ENCODE peak calls at places on chromosome X, in nine cellular contexts. N is H9, C is HCT116, O is OCI-LY7, G is fibroblast of lung, E is MM.1S, I is GM23248, R is PC-3, A is GM23338. H is an unnamed sample. For H3K79me2, the result is how much of the 10 kb centered on the place peaks cover.

GRCh38 chrX:72305286-72306084 is at the start of gene CITED1:
- DNase-seq in N (peak), C (no peak), O (no peak), G (peak), E (peak), I (peak), R (no peak), A (peak), H (peak)

GRCh38 chrX:69069876-69070275 is 95.4 kb downstream of the PJA1 start:
- DNase-seq in N (no peak), C (no peak), O (no peak), G (no peak), E (no peak), I (no peak), R (no peak), A (no peak), H (no peak)

GRCh38 chrX:114065612-114066178 is 518.2 kb upstream of the HTR2C start:
- DNase-seq in N (no peak), C (no peak), O (no peak), G (no peak), E (no peak), I (no peak), R (no peak), A (no peak), H (no peak)

GRCh38 chrX:17968367-17968766 is 107.3 kb upstream of the RAI2 start:
- DNase-seq in N (no peak), C (no peak), O (no peak), G (no peak), E (no peak), I (no peak), R (no peak), A (no peak), H (peak)

GRCh38 chrX:133969191-133969590 is 16.2 kb downstream of the GPC3 start:
- DNase-seq in N (no peak), C (no peak), O (no peak), G (no peak), E (no peak), I (no peak), R (no peak), A (peak), H (no peak)

GRCh38 chrX:43880439-43880838 is 1.8 kb downstream of the MAOB start:
- DNase-seq in N (no peak), C (peak), O (no peak), G (no peak), E (no peak), I (peak), R (peak), A (no peak), H (no peak)

GRCh38 chrX:71910526-71911022 is at the start of gene NHSL2:
- DNase-seq in N (peak), C (no peak), O (no peak), G (peak), E (peak), I (peak), R (no peak), A (peak), H (peak)

GRCh38 chrX:48086119-48086518 is 14.7 kb upstream of the ZNF630 start:
- DNase-seq in N (no peak), C (peak), O (no peak), G (no peak), E (no peak), I (no peak), R (peak), A (no peak), H (no peak)

GRCh38 chrX:146054311-146054710 is 236.7 kb downstream of the SLITRK2 start:
- DNase-seq in N (no peak), C (no peak), O (no peak), G (no peak), E (no peak), I (no peak), R (no peak), A (no peak), H (no peak)

GRCh38 chrX:86039625-86040568 is 7.5 kb downstream of the CHM start:
- DNase-seq in N (no peak), C (no peak), O (no peak), G (no peak), E (no peak), I (no peak), R (no peak), A (no peak), H (no peak)

GRCh38 chrX:134528936-134529335 is 69.0 kb downstream of the HPRT1 start:
- DNase-seq in N (no peak), C (no peak), O (no peak), G (no peak), E (peak), I (no peak), R (no peak), A (no peak), H (no peak)

GRCh38 chrX:95716841-95717240 is 967.8 kb upstream of the DIAPH2 start:
- DNase-seq in N (no peak), C (no peak), O (no peak), G (no peak), E (no peak), I (no peak), R (no peak), A (no peak), H (no peak)

GRCh38 chrX:48957827-48958634 is 624 bp upstream of the OTUD5 start:
- DNase-seq in N (peak), C (peak), O (peak), G (peak), E (peak), I (peak), R (peak), A (peak), H (peak)

GRCh38 chrX:45758738-45759397 is 558.2 kb upstream of the DIPK2B start:
- DNase-seq in N (no peak), C (no peak), O (no peak), G (peak), E (peak), I (peak), R (peak), A (no peak), H (no peak)

GRCh38 chrX:153649178-153649914 is 2.3 kb downstream of the DUSP9 start:
- DNase-seq in N (peak), C (no peak), O (peak), G (no peak), E (peak), I (peak), R (peak), A (peak), H (peak)

GRCh38 chrX:134569306-134569705 is 89.0 kb downstream of the PLAC1 start:
- DNase-seq in N (no peak), C (no peak), O (no peak), G (no peak), E (no peak), I (no peak), R (no peak), A (no peak), H (no peak)

GRCh38 chrX:68829594-68830485 is 1.0 kb downstream of the EFNB1 start:
- DNase-seq in N (peak), C (no peak), O (no peak), G (peak), E (no peak), I (peak), R (no peak), A (peak), H (no peak)

GRCh38 chrX:31580726-31581125 is 508.9 kb upstream of the FTHL17 start:
- DNase-seq in N (no peak), C (no peak), O (no peak), G (peak), E (no peak), I (peak), R (no peak), A (peak), H (peak)

GRCh38 chrX:124208675-124209074 is 123.8 kb upstream of the TEX13D start:
- DNase-seq in N (no peak), C (no peak), O (no peak), G (no peak), E (no peak), I (no peak), R (no peak), A (no peak), H (no peak)

GRCh38 chrX:154717824-154718223 is 33.1 kb downstream of the GAB3 start:
- DNase-seq in N (no peak), C (no peak), O (peak), G (peak), E (no peak), I (no peak), R (peak), A (no peak), H (no peak)

GRCh38 chrX:22090181-22090580 is 58.1 kb downstream of the PHEX start:
- DNase-seq in N (no peak), C (no peak), O (no peak), G (peak), E (no peak), I (peak), R (no peak), A (no peak), H (no peak)

GRCh38 chrX:15221321-15221720 is 48.6 kb downstream of the ASB9 start:
- DNase-seq in N (no peak), C (no peak), O (no peak), G (peak), E (no peak), I (no peak), R (peak), A (no peak), H (peak)

GRCh38 chrX:24426921-24427746 is 38.0 kb upstream of the PDK3 start:
- DNase-seq in N (no peak), C (no peak), O (no peak), G (peak), E (no peak), I (no peak), R (no peak), A (no peak), H (no peak)

GRCh38 chrX:2502668-2503519 is 2.1 kb upstream of the DHRSX start:
- DNase-seq in N (no peak), C (no peak), O (no peak), G (no peak), E (no peak), I (peak), R (no peak), A (no peak), H (no peak)

GRCh38 chrX:53950130-53950733 is 94.0 kb downstream of the PHF8 start:
- DNase-seq in N (no peak), C (no peak), O (no peak), G (peak), E (no peak), I (no peak), R (no peak), A (no peak), H (no peak)

GRCh38 chrX:95076449-95076848 is 1402.4 kb downstream of the FAM133A start:
- DNase-seq in N (no peak), C (no peak), O (peak), G (peak), E (peak), I (peak), R (peak), A (peak), H (peak)

GRCh38 chrX:97842468-97843199 is 958.9 kb downstream of the RPA4 start:
- DNase-seq in N (no peak), C (no peak), O (no peak), G (no peak), E (no peak), I (no peak), R (no peak), A (no peak), H (no peak)

GRCh38 chrX:102835504-102836146 is 101.4 kb upstream of the RAB40AL start:
- DNase-seq in N (peak), C (no peak), O (peak), G (no peak), E (peak), I (peak), R (peak), A (peak), H (peak)

GRCh38 chrX:113644426-113644825 is 803.8 kb upstream of the AMOT start:
- DNase-seq in N (no peak), C (no peak), O (no peak), G (peak), E (no peak), I (peak), R (peak), A (no peak), H (no peak)

GRCh38 chrX:97616883-97617510 is 733.3 kb downstream of the RPA4 start:
- DNase-seq in N (no peak), C (peak), O (no peak), G (peak), E (peak), I (peak), R (peak), A (no peak), H (peak)

GRCh38 chrX:44785652-44786051 is 58.2 kb upstream of the DUSP21 start:
- DNase-seq in N (no peak), C (no peak), O (no peak), G (peak), E (no peak), I (peak), R (peak), A (no peak), H (no peak)

GRCh38 chrX:100413231-100413630 is 3.2 kb upstream of the PCDH19 start:
- DNase-seq in N (no peak), C (no peak), O (peak), G (peak), E (peak), I (peak), R (peak), A (peak), H (peak)

GRCh38 chrX:1853916-1854315 is 239.1 kb downstream of the ASMT start:
- DNase-seq in N (no peak), C (no peak), O (no peak), G (no peak), E (no peak), I (no peak), R (no peak), A (no peak), H (no peak)

GRCh38 chrX:50081282-50081955 is 119.4 kb downstream of the AKAP4 start:
- DNase-seq in N (peak), C (no peak), O (no peak), G (no peak), E (no peak), I (peak), R (peak), A (peak), H (peak)

GRCh38 chrX:139924696-139925094 is 8.2 kb downstream of the ATP11C start:
- DNase-seq in N (no peak), C (no peak), O (no peak), G (no peak), E (no peak), I (no peak), R (no peak), A (no peak), H (no peak)

GRCh38 chrX:19628006-19628575 is 112.8 kb upstream of the MAP3K15 start:
- DNase-seq in N (no peak), C (no peak), O (no peak), G (peak), E (no peak), I (peak), R (no peak), A (no peak), H (no peak)

GRCh38 chrX:19626230-19626629 is 110.9 kb upstream of the MAP3K15 start:
- DNase-seq in N (no peak), C (no peak), O (no peak), G (no peak), E (no peak), I (no peak), R (no peak), A (no peak), H (no peak)

GRCh38 chrX:19627533-19627932 is 112.2 kb upstream of the MAP3K15 start:
- DNase-seq in N (no peak), C (no peak), O (no peak), G (peak), E (no peak), I (peak), R (peak), A (no peak), H (no peak)

GRCh38 chrX:19625612-19626011 is 110.3 kb upstream of the MAP3K15 start:
- DNase-seq in N (no peak), C (no peak), O (no peak), G (peak), E (no peak), I (peak), R (peak), A (no peak), H (peak)

DNA sequence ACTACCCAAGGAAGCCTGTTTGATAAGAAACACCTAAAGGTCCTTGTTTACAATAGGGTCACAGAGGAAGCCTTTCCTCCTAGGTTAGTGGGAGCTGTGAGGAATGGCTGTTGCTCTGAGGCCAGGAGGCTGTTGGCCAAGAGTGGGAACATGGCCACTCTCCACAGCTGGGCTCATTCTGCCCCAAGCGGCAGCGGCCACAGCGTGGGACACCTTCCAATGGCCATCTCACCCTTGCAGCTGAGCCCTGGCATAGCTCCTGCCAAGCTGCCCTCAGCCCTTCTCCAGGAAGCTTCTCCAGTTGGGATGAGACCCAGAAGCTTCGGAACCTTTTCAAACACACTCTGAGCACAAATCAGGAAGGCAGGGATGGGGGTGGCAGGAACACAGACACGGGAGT is 111.8 kb upstream of the MAP3K15 start:
- DNase-seq in N (no peak), C (no peak), O (no peak), G (peak), E (no peak), I (peak), R (no peak), A (no peak), H (no peak)
- H3K79me2 ChIP-seq in N (under half), C (under half), O (under half), G (under half), E (under half), I (under half), R (under half), A (under half), H (under half)

DNA sequence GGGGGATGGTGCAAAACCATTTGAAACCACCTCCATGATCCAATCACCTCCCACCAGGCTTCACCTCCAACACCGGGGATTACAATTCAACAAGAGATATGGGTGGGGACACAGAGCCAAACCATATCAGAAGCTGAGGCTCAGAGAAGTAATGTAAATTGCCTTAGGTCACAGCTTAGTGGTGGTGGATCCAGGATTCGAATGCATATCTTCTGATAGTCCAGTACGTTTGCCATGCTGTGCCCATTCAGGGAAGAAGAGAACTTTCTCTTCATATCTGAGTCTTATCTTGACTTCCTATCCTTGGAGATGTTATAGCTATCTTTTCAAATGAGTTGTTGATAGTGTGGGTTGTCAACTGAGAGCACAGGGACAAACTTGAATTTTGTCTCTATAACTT is 325.5 kb downstream of the ZIC3 start:
- DNase-seq in N (no peak), C (no peak), O (no peak), G (no peak), E (no peak), I (no peak), R (no peak), A (no peak), H (peak)
- H3K79me2 ChIP-seq in N (under half), C (under half), O (under half), G (under half), E (under half), I (under half), R (under half), A (under half), H (under half)

GRCh38 chrX:148629435-148629834 is 129.0 kb downstream of the AFF2 start:
- DNase-seq in N (no peak), C (no peak), O (no peak), G (peak), E (no peak), I (no peak), R (no peak), A (no peak), H (no peak)

GRCh38 chrX:148633509-148633908 is 133.1 kb downstream of the AFF2 start:
- DNase-seq in N (no peak), C (no peak), O (no peak), G (no peak), E (no peak), I (no peak), R (no peak), A (no peak), H (no peak)

GRCh38 chrX:148632444-148632843 is 132.0 kb downstream of the AFF2 start:
- DNase-seq in N (no peak), C (no peak), O (no peak), G (no peak), E (no peak), I (no peak), R (no peak), A (no peak), H (no peak)

GRCh38 chrX:148634591-148634990 is 134.2 kb downstream of the AFF2 start:
- DNase-seq in N (no peak), C (no peak), O (no peak), G (no peak), E (no peak), I (no peak), R (no peak), A (no peak), H (no peak)
- H3K79me2 ChIP-seq in N (under half), C (under half), O (half or more), G (under half), E (under half), I (under half), R (under half), A (under half), H (under half)

GRCh38 chrX:56281789-56282188 is 49.6 kb downstream of the KLF8 start:
- DNase-seq in N (no peak), C (peak), O (peak), G (no peak), E (peak), I (peak), R (peak), A (peak), H (peak)
- H3K79me2 ChIP-seq in N (under half), C (under half), O (under half), G (under half), E (under half), I (under half), R (under half), A (under half), H (under half)

GRCh38 chrX:38668788-38669187 is 107.4 kb downstream of the TSPAN7 start:
- DNase-seq in N (no peak), C (no peak), O (no peak), G (no peak), E (no peak), I (no peak), R (no peak), A (no peak), H (no peak)
- H3K79me2 ChIP-seq in N (under half), C (under half), O (under half), G (under half), E (under half), I (under half), R (under half), A (under half), H (under half)

DNA sequence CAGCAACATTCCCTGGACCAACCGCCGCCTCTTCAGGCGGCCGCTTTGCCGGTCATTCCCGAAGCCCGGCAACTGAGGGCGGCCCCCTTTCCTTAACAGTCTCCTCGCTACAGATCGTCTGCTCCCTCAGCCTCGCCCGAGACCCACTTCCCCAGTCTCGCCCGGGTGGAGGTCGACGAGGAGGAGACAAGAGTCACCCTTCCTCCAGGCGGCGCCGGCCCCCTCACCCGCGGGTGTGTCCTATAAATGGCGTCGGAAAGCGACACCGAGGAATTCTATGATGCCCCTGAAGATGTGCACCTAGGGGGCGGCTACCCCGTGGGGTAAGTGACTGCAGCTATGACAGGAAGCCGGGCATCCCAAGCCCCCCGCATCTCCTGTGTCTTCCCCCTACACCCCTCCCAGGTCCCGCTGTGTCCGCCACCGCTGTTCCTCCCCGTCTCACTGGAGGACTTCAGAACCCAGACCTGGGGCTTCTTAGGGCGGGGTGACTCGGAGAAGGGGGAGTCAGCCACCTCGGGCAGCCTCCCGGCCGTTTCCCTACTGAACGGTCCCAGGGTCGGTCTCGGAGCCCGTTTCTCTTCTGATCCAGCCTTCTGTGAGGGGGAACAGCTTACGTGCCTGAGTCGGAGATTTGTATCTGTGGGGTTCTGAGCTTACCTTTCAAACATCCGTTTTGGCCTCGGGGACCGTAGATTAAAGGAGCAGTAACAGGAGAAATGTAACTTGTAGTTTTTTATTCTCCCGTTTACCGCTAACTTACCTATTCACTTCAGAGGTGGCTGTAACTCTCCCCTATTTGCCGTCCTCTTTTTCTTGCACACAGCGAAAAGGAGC is 570 bp downstream of the WDR44 start:
- DNase-seq in N (no peak), C (no peak), O (peak), G (no peak), E (peak), I (peak), R (peak), A (peak), H (peak)
- H3K79me2 ChIP-seq in N (under half), C (under half), O (under half), G (under half), E (under half), I (half or more), R (half or more), A (under half), H (under half)

GRCh38 chrX:110051559-110051958 is 48.6 kb downstream of the TMEM164 start:
- DNase-seq in N (no peak), C (no peak), O (no peak), G (peak), E (no peak), I (no peak), R (peak), A (no peak), H (no peak)
- H3K79me2 ChIP-seq in N (under half), C (under half), O (under half), G (under half), E (under half), I (under half), R (under half), A (under half), H (under half)